ENCODE peak calls at places on chromosome 18, in six cellular contexts. One of them, this sample, is unnamed.

GRCh38 chr18:44855681-44856080 is 175.0 kb downstream of the SETBP1 start:
- DNase-seq in LNCaP clone FGC: no peak
- DNase-seq in kidney: no peak
- DNase-seq in fibroblast of lung: no peak
- DNase-seq in PC-3: no peak
- DNase-seq in psoas muscle: no peak
- DNase-seq in this sample: no peak

GRCh38 chr18:12839057-12839525 is 44.9 kb downstream of the PTPN2 start:
- DNase-seq in kidney: no peak
- DNase-seq in psoas muscle: no peak
- DNase-seq in fibroblast of lung: no peak
- DNase-seq in LNCaP clone FGC: no peak
- DNase-seq in PC-3: peak; percentile 35
- DNase-seq in this sample: no peak

GRCh38 chr18:72233106-72233505 is 311.0 kb downstream of the CBLN2 start:
- DNase-seq in PC-3: no peak
- DNase-seq in fibroblast of lung: no peak
- DNase-seq in LNCaP clone FGC: no peak
- DNase-seq in psoas muscle: no peak
- DNase-seq in kidney: no peak
- DNase-seq in this sample: no peak

GRCh38 chr18:32326450-32327309 is 136.8 kb downstream of the MEP1B start:
- DNase-seq in fibroblast of lung: peak; percentile 69
- DNase-seq in psoas muscle: no peak
- DNase-seq in PC-3: no peak
- DNase-seq in kidney: no peak
- DNase-seq in LNCaP clone FGC: no peak
- DNase-seq in this sample: no peak

GRCh38 chr18:58215005-58215404 is 171.0 kb downstream of the NEDD4L start:
- DNase-seq in kidney: no peak
- DNase-seq in LNCaP clone FGC: no peak
- DNase-seq in PC-3: no peak
- DNase-seq in psoas muscle: no peak
- DNase-seq in fibroblast of lung: no peak
- DNase-seq in this sample: no peak

GRCh38 chr18:8627107-8627472 is 17.9 kb downstream of the RAB12 start:
- DNase-seq in kidney: no peak
- DNase-seq in PC-3: no peak
- DNase-seq in fibroblast of lung: no peak
- DNase-seq in psoas muscle: no peak
- DNase-seq in LNCaP clone FGC: no peak
- DNase-seq in this sample: no peak

GRCh38 chr18:49098386-49098785 is 147.6 kb upstream of the SMAD7 start:
- DNase-seq in LNCaP clone FGC: no peak
- DNase-seq in psoas muscle: no peak
- DNase-seq in fibroblast of lung: no peak
- DNase-seq in kidney: peak; percentile 15
- DNase-seq in PC-3: no peak
- DNase-seq in this sample: no peak

GRCh38 chr18:48644029-48644428 is 105.2 kb downstream of the CTIF start:
- DNase-seq in PC-3: no peak
- DNase-seq in kidney: no peak
- DNase-seq in LNCaP clone FGC: no peak
- DNase-seq in psoas muscle: no peak
- DNase-seq in fibroblast of lung: no peak
- DNase-seq in this sample: no peak

GRCh38 chr18:79905389-79905911 is 46.0 kb downstream of the SLC66A2 start:
- DNase-seq in fibroblast of lung: peak; percentile 48
- DNase-seq in psoas muscle: no peak
- DNase-seq in PC-3: no peak
- DNase-seq in kidney: peak; percentile 41
- DNase-seq in LNCaP clone FGC: no peak
- DNase-seq in this sample: no peak

GRCh38 chr18:48260237-48260636 is 148.9 kb downstream of the ZBTB7C start:
- DNase-seq in LNCaP clone FGC: no peak
- DNase-seq in fibroblast of lung: no peak
- DNase-seq in PC-3: no peak
- DNase-seq in psoas muscle: no peak
- DNase-seq in kidney: no peak
- DNase-seq in this sample: no peak

GRCh38 chr18:1499265-1499664 is 594.6 kb downstream of the ADCYAP1 start:
- DNase-seq in kidney: no peak
- DNase-seq in PC-3: peak; percentile 55
- DNase-seq in LNCaP clone FGC: no peak
- DNase-seq in fibroblast of lung: no peak
- DNase-seq in psoas muscle: no peak
- DNase-seq in this sample: no peak
- TF ChIP-seq CTCF in kidney: no peak
- TF ChIP-seq CTCF in PC-3: peak; percentile 69
- TF ChIP-seq CTCF in LNCaP clone FGC: peak; percentile 42
- TF ChIP-seq CTCF in fibroblast of lung: no peak
- TF ChIP-seq CTCF in psoas muscle: no peak
- TF ChIP-seq CTCF in this sample: peak; percentile 15

DNA sequence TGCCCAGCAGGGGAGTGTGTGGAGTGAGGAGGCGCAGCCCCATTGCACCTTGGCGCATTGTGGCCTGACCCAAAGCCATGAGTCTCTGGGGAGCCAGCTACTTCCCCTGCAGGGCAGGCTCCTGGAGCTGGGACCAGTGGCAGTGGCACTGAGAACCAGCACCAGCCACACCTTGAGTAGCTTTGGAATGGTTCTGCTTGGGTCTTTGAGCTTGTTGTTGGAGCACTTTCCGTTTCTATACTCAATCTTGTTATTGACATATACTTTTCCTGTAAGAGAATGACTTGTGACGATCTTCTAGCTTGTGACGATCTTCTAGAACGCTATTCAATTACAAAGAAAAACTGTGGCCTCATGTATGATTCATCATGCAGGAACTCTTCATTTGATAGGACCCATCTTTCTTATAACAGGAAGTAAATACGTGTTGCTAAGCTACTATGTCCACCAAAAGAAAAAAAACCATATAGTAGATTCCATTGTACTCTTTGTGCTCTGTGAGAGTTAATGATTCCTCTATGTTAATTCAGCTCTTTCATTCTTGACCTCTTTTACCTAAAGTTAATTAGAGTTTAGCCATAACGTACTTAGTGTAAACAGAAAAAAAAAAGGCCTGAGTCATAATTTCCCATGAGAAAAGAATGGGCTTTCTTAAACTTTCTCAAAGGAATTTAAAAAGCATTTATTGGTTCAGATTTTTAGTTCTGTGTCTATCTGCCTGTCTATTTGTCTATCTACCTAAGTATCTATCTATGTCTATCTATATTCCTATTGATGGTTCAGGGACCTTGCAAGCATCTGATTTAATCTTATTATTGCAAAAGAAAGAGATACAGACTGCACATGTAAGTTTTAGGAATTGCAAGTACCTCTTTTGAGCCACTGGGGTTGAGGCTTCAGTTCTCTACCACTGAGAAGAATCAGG is 113.2 kb downstream of the GATA6 start:
- DNase-seq in LNCaP clone FGC: no peak
- DNase-seq in kidney: no peak
- DNase-seq in psoas muscle: no peak
- DNase-seq in PC-3: peak; percentile 89
- DNase-seq in fibroblast of lung: peak; percentile 98
- DNase-seq in this sample: no peak
- H3K4me3 ChIP-seq in LNCaP clone FGC: no peak overlapping the region
- H3K4me3 ChIP-seq in kidney: no peak overlapping the region
- H3K4me3 ChIP-seq in psoas muscle: no peak overlapping the region
- H3K4me3 ChIP-seq in PC-3: peak overlapping the region; percentile 19
- H3K4me3 ChIP-seq in fibroblast of lung: no peak overlapping the region
- H3K4me3 ChIP-seq in this sample: no peak overlapping the region

GRCh38 chr18:50695431-50696176 is 124.2 kb downstream of the MRO start:
- DNase-seq in fibroblast of lung: no peak
- DNase-seq in kidney: no peak
- DNase-seq in PC-3: no peak
- DNase-seq in psoas muscle: no peak
- DNase-seq in LNCaP clone FGC: no peak
- DNase-seq in this sample: no peak
- TF ChIP-seq CTCF in fibroblast of lung: no peak
- TF ChIP-seq CTCF in kidney: no peak
- TF ChIP-seq CTCF in PC-3: no peak
- TF ChIP-seq CTCF in psoas muscle: no peak
- TF ChIP-seq CTCF in LNCaP clone FGC: no peak
- TF ChIP-seq CTCF in this sample: no peak

GRCh38 chr18:77107218-77107815 is 25.3 kb downstream of the MBP start:
- DNase-seq in fibroblast of lung: peak; percentile 24
- DNase-seq in kidney: peak; percentile 20
- DNase-seq in psoas muscle: no peak
- DNase-seq in LNCaP clone FGC: no peak
- DNase-seq in PC-3: no peak
- DNase-seq in this sample: peak; percentile 57

GRCh38 chr18:77108001-77108692 is 24.4 kb downstream of the MBP start:
- DNase-seq in PC-3: no peak
- DNase-seq in kidney: peak; percentile 76
- DNase-seq in LNCaP clone FGC: no peak
- DNase-seq in psoas muscle: no peak
- DNase-seq in fibroblast of lung: peak; percentile 96
- DNase-seq in this sample: peak; percentile 67

GRCh38 chr18:77105021-77105420 is 27.6 kb downstream of the MBP start:
- DNase-seq in LNCaP clone FGC: no peak
- DNase-seq in fibroblast of lung: no peak
- DNase-seq in psoas muscle: no peak
- DNase-seq in PC-3: no peak
- DNase-seq in kidney: peak; percentile 18
- DNase-seq in this sample: peak; percentile 56

GRCh38 chr18:77105680-77106079 is 26.9 kb downstream of the MBP start:
- DNase-seq in PC-3: no peak
- DNase-seq in psoas muscle: no peak
- DNase-seq in LNCaP clone FGC: no peak
- DNase-seq in fibroblast of lung: peak; percentile 44
- DNase-seq in kidney: peak; percentile 45
- DNase-seq in this sample: no peak

GRCh38 chr18:77106331-77106730 is 26.3 kb downstream of the MBP start:
- DNase-seq in LNCaP clone FGC: no peak
- DNase-seq in PC-3: no peak
- DNase-seq in fibroblast of lung: no peak
- DNase-seq in kidney: peak; percentile 74
- DNase-seq in psoas muscle: no peak
- DNase-seq in this sample: peak; percentile 57
- H3K4me3 ChIP-seq in LNCaP clone FGC: no peak overlapping the region
- H3K4me3 ChIP-seq in PC-3: no peak overlapping the region
- H3K4me3 ChIP-seq in fibroblast of lung: no peak overlapping the region
- H3K4me3 ChIP-seq in kidney: no peak overlapping the region
- H3K4me3 ChIP-seq in psoas muscle: no peak overlapping the region
- H3K4me3 ChIP-seq in this sample: no peak overlapping the region

DNA sequence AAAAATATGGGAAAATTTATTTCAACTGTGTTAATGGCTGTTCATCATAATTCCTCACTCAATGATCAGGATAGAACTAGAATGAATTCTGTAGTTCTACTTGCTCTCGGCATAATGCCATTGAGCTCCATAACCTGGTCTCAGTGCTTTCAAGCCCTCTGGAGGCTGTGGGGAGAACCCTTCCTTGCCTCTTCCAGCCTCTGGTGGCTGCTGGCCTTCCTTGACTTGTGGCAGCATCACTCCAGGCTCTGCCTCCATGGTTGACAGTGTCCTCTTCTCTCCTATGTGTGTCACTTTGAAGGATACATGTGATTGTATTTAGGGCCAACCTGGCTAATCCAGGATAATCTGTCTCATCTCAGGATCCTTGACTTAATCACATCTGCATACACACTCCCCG is 26.9 kb upstream of the CABYR start:
- DNase-seq in kidney: no peak
- DNase-seq in PC-3: peak; percentile 19
- DNase-seq in LNCaP clone FGC: no peak
- DNase-seq in fibroblast of lung: no peak
- DNase-seq in psoas muscle: no peak
- DNase-seq in this sample: no peak
- TF ChIP-seq CTCF in kidney: no peak
- TF ChIP-seq CTCF in PC-3: peak; percentile 17
- TF ChIP-seq CTCF in LNCaP clone FGC: no peak
- TF ChIP-seq CTCF in fibroblast of lung: peak; percentile 10
- TF ChIP-seq CTCF in psoas muscle: no peak
- TF ChIP-seq CTCF in this sample: no peak

DNA sequence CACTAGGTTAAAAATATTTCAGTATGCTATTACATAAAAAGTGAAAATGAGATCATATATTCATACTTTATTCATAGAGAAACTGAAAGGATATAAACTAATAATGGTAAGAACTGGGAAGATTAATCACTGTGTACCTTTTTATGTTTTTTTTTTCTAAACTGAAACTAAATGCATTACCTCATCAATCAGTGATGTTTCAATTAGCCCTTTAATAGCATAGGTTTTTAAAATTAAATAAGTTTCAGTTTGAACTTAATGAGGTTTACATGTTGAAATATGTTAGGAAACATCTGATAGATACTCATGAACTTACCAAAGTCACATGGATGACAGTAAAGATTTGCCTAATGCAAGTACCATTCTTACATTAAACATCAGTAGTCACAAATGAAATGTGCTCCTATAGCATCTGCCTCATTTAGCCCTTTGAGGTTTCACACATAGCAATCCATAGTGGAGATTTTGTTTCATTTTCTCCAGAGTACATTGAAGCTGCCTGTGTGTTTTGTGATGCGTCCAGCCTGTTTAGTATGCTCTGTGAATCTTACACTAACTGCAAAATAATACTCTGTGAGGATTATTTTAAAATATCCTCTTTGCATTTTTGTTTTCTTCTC is 8.9 kb downstream of the MAPRE2 start:
- DNase-seq in LNCaP clone FGC: no peak
- DNase-seq in fibroblast of lung: peak; percentile 6
- DNase-seq in PC-3: no peak
- DNase-seq in kidney: no peak
- DNase-seq in psoas muscle: no peak
- DNase-seq in this sample: no peak
- H3K4me3 ChIP-seq in LNCaP clone FGC: no peak overlapping the region
- H3K4me3 ChIP-seq in fibroblast of lung: peak overlapping the region; percentile 7
- H3K4me3 ChIP-seq in PC-3: no peak overlapping the region
- H3K4me3 ChIP-seq in kidney: no peak overlapping the region
- H3K4me3 ChIP-seq in psoas muscle: no peak overlapping the region
- H3K4me3 ChIP-seq in this sample: no peak overlapping the region

DNA sequence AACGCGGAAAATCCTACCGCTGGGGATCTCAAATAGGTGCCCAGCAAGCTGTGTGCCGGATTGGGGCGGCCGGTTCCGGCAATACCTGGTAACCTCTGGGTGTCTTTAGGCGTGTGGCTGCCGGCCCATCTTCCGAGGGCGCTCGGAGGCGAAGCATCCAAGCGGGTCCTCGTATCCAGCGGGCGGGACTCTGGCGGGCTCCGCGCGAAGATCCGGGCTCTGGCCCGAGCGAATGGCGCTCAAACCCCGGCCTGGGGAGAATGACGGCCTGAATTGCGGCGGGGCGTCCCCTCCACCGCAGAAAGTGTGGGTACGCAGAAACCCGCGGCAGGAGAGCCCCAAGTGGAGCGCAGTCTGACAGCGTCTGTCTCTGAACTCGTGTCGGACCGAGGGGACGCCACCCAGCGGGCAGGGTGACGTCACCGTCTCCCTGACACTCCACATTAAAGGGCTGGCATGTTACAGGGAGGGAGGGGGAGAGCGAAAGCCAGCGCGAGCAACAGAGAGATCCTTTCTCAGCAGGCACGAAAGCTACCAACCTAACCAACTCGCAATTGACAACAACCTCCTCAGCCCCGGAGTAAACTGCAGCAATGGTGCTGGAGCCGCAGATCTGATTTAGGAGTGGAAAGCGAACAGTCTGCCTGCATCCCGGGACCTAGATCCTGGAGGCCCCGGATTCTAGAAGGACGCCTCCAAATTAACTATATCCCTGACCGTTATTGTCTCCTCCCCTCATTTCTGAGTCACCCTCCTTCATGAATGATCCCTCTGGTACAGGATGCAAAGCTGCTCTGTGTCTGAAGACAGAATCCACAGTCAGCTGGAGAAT is at the start of gene SKOR2:
- DNase-seq in LNCaP clone FGC: no peak
- DNase-seq in PC-3: no peak
- DNase-seq in psoas muscle: no peak
- DNase-seq in kidney: no peak
- DNase-seq in fibroblast of lung: peak; percentile 2
- DNase-seq in this sample: no peak
- TF ChIP-seq CTCF in LNCaP clone FGC: peak; percentile 5
- TF ChIP-seq CTCF in PC-3: no peak
- TF ChIP-seq CTCF in psoas muscle: no peak
- TF ChIP-seq CTCF in kidney: no peak
- TF ChIP-seq CTCF in fibroblast of lung: no peak
- TF ChIP-seq CTCF in this sample: no peak